ENCODE peak calls at places on chromosomes 4 and X, in six cellular contexts. R is pancreas, L is sigmoid colon, D is adipocyte, J is left ventricle myocardium inferior, Z is SJSA1. Y is an unnamed sample.

GRCh38 chr4:108683479-108683878 is 33.1 kb downstream of the OSTC start:
- DNase-seq in D (peak; percentile 64), J (no peak), L (no peak), Z (no peak), R (no peak), Y (no peak)

GRCh38 chr4:22237155-22237751 is 278.6 kb downstream of the ADGRA3 start:
- DNase-seq in L (no peak), Z (no peak), D (no peak), J (no peak), R (peak; percentile 79), Y (peak; percentile 55)

GRCh38 chr4:1018147-1019020 is 7.0 kb downstream of the FGFRL1 start:
- DNase-seq in Z (no peak), J (no peak), L (no peak), D (no peak), R (no peak), Y (no peak)

GRCh38 chr4:182242793-182243192 is 409 bp upstream of the TENM3 start:
- DNase-seq in L (no peak), D (peak; percentile 21), Z (peak; percentile 61), R (no peak), J (no peak), Y (no peak)

GRCh38 chr4:53573696-53574095 is 17.6 kb downstream of the LNX1 start:
- DNase-seq in Z (no peak), R (no peak), L (no peak), J (no peak), D (no peak), Y (no peak)

GRCh38 chrX:119235872-119236598 is at the start of gene PGRMC1:
- DNase-seq in J (peak; percentile 82), Z (peak; percentile 73), D (peak; percentile 86), L (peak; percentile 91), R (peak; percentile 88), Y (peak; percentile 81)

GRCh38 chr4:2786152-2786671 is 6.7 kb upstream of the SH3BP2 start:
- DNase-seq in Z (no peak), J (no peak), D (no peak), R (peak; percentile 44), L (peak; percentile 56), Y (peak; percentile 76)

GRCh38 chrX:44842555-44843317 is 1.1 kb upstream of the DUSP21 start:
- DNase-seq in J (no peak), R (no peak), D (no peak), Z (no peak), L (no peak), Y (no peak)

GRCh38 chr4:173334085-173334890 is at the start of gene HMGB2:
- DNase-seq in L (peak; percentile 100), D (peak; percentile 100), R (peak; percentile 98), J (peak; percentile 100), Z (peak; percentile 100), Y (peak; percentile 99)

GRCh38 chr4:968221-968620 is 5.1 kb downstream of the DGKQ start:
- DNase-seq in R (no peak), D (no peak), Z (no peak), J (no peak), L (no peak), Y (no peak)

DNA sequence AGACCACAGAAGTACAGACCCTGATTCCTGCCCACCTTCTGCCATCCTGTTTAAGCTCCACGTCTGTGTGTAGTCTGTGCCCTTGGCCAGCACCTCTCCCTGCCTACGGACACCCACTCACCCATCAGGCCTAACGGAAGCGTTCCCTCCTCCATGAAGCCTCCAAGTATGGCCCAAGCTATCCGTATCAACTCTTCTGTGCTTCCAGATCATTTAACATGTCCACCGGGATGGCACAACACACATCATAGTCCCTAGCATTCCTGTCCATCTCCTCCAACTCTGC is 11.7 kb downstream of the WDR1 start:
- DNase-seq in R (no peak), L (no peak), Z (no peak), J (no peak), D (no peak), Y (no peak)
- H3K4me3 ChIP-seq in R (no peak overlapping the region), L (no peak overlapping the region), Z (no peak overlapping the region), J (peak overlapping the region; percentile 4), D (no peak overlapping the region), Y (peak overlapping the region; percentile 14)

GRCh38 chr4:21113496-21114213 is 413.4 kb downstream of the PACRGL start:
- DNase-seq in L (no peak), Z (no peak), D (peak; percentile 1), R (no peak), J (no peak), Y (no peak)

GRCh38 chr4:21118301-21118700 is 418.0 kb downstream of the PACRGL start:
- DNase-seq in D (no peak), R (no peak), J (no peak), Z (no peak), L (no peak), Y (no peak)

GRCh38 chr4:21117771-21118170 is 417.5 kb downstream of the PACRGL start:
- DNase-seq in J (no peak), L (no peak), Z (no peak), R (no peak), D (no peak), Y (no peak)
- H3K4me3 ChIP-seq in J (no peak overlapping the region), L (no peak overlapping the region), Z (no peak overlapping the region), R (no peak overlapping the region), D (no peak overlapping the region), Y (no peak overlapping the region)

GRCh38 chr4:5891563-5892320 is 1.1 kb downstream of the CRMP1 start:
- DNase-seq in Z (no peak), R (no peak), D (no peak), J (no peak), L (no peak), Y (no peak)

GRCh38 chr4:5892321-5893012 is 419 bp downstream of the CRMP1 start:
- DNase-seq in Z (no peak), L (no peak), D (no peak), J (no peak), R (no peak), Y (no peak)

GRCh38 chr4:5888706-5889696 is 3.9 kb downstream of the CRMP1 start:
- DNase-seq in Z (no peak), J (no peak), D (no peak), R (no peak), L (no peak), Y (no peak)

GRCh38 chr4:5888222-5888701 is 4.6 kb downstream of the CRMP1 start:
- DNase-seq in R (no peak), J (no peak), Z (no peak), L (no peak), D (peak; percentile 4), Y (no peak)

DNA sequence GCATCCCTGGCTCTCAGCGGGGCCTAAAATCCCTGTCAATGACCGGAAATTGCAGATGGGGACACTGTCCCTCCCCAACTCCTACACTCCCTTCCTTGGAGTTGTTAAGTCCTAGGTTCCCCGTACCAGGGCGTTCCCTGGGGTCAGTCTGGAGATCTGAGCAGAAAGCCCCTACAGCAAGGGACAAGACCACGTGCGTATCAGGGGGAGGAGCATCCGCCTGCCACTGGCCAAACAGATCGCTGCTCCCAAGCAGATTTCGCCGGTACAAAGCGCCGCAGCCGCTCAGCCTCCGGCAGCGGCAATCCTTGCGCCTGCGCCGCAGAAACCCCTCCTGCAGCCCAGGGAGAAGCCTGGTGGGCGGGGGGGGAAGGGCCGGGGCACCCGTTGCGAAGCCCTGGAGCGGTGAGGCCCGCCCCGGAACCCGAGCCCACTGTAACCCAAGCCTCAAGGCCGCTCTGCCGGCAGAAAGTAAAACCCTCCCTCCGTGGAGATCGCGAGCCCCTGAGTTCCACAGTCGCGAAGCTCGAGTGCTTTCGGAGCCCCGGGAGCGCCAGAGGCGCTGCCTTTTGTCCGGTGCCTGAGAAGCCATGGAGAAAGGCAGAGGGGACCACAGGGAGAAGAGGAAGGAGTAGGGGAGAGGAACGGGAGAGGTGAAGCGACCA is 2.7 kb downstream of the CRMP1 start:
- DNase-seq in Z (no peak), L (no peak), D (no peak), R (no peak), J (no peak), Y (no peak)
- H3K4me3 ChIP-seq in Z (no peak overlapping the region), L (no peak overlapping the region), D (no peak overlapping the region), R (no peak overlapping the region), J (peak overlapping the region; percentile 54), Y (no peak overlapping the region)

GRCh38 chr4:46432923-46433322 is 43.0 kb upstream of the GABRA2 start:
- DNase-seq in L (no peak), Z (no peak), R (no peak), J (no peak), D (no peak), Y (no peak)
- H3K4me3 ChIP-seq in L (no peak overlapping the region), Z (no peak overlapping the region), R (no peak overlapping the region), J (no peak overlapping the region), D (no peak overlapping the region), Y (no peak overlapping the region)

DNA sequence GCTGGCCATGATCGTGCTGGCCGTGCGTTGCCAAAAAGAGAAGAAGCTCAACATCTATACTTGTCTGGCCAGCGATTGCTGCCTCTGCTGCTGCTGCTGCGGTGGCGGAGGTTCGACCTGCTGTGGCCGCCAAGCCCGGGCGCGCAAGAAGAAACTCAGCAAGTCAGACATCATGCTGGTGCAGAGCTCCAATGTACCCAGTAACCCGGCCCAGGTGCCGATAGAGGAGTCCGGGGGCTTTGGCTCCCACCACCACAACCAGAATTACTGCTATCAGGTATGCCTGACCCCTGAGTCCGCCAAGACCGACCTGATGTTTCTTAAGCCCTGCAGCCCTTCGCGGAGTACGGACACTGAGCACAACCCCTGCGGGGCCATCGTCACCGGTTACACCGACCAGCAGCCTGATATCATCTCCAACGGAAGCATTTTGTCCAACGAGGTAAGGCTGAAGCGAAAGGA is 3.3 kb downstream of the PCDH10 start:
- DNase-seq in Z (no peak), R (peak; percentile 52), D (peak; percentile 56), J (no peak), L (no peak), Y (no peak)
- H3K4me3 ChIP-seq in Z (no peak overlapping the region), R (no peak overlapping the region), D (peak overlapping the region; percentile 36), J (peak overlapping the region; percentile 62), L (peak overlapping the region; percentile 17), Y (no peak overlapping the region)

GRCh38 chrX:2697741-2698294 is 6.7 kb downstream of the CD99 start:
- DNase-seq in J (no peak), Z (peak; percentile 64), L (no peak), R (no peak), D (no peak), Y (no peak)
- H3K4me3 ChIP-seq in J (peak overlapping the region; percentile 28), Z (peak overlapping the region; percentile 7), L (no peak overlapping the region), R (no peak overlapping the region), D (peak overlapping the region; percentile 18), Y (peak overlapping the region; percentile 47)

GRCh38 chrX:147850875-147851274 is 60.8 kb upstream of the FMR1 start:
- DNase-seq in R (no peak), D (no peak), L (no peak), J (no peak), Z (no peak), Y (no peak)
- H3K4me3 ChIP-seq in R (no peak overlapping the region), D (no peak overlapping the region), L (no peak overlapping the region), J (no peak overlapping the region), Z (no peak overlapping the region), Y (no peak overlapping the region)

Y was measured in CD8-positive, alpha-beta memory T cell.